ENCODE peak calls at places on chromosome 5, in ten cellular contexts. O is lower lobe of right lung, Q is brain microvascular endothelial cell, W is Peyer's patch, S is suprapubic skin, H is fibroblast of mammary gland, U is transverse colon, F is astrocyte of the cerebellum, E is fibroblast of lung, X is PC-3. Y is an unnamed sample.

GRCh38 chr5:149317281-149318048 is 27.8 kb upstream of the GRPEL2 start:
- DNase-seq in O (no peak), Q (peak), W (no peak), S (no peak), H (peak), U (peak), F (peak), E (peak), X (peak), Y (no peak)

GRCh38 chr5:14357861-14358260 is 214.7 kb downstream of the TRIO start:
- DNase-seq in O (no peak), Q (no peak), W (no peak), S (no peak), H (no peak), U (no peak), F (no peak), E (no peak), X (no peak), Y (no peak)

GRCh38 chr5:59744531-59744992 is 149.0 kb downstream of the PDE4D start:
- DNase-seq in O (no peak), Q (peak), W (no peak), S (no peak), H (peak), U (no peak), F (no peak), E (peak), X (peak), Y (no peak)

GRCh38 chr5:77906806-77907205 is 130.7 kb upstream of the TBCA start:
- DNase-seq in O (no peak), Q (no peak), W (no peak), S (no peak), H (peak), U (no peak), F (no peak), E (peak), X (peak), Y (no peak)

GRCh38 chr5:129460951-129461815 is 1.1 kb downstream of the ADAMTS19 start:
- DNase-seq in O (peak), Q (no peak), W (no peak), S (no peak), H (no peak), U (peak), F (no peak), E (peak), X (peak), Y (no peak)

GRCh38 chr5:122480146-122480545 is 168.1 kb downstream of the SNCAIP start:
- DNase-seq in O (no peak), Q (no peak), W (no peak), S (no peak), H (no peak), U (no peak), F (no peak), E (no peak), X (peak), Y (no peak)

GRCh38 chr5:91291628-91292569 is 91.2 kb downstream of the ARRDC3 start:
- DNase-seq in O (no peak), Q (no peak), W (no peak), S (no peak), H (no peak), U (no peak), F (no peak), E (no peak), X (no peak), Y (no peak)

GRCh38 chr5:127001621-127002296 is 28.6 kb downstream of the MARCHF3 start:
- DNase-seq in O (no peak), Q (peak), W (no peak), S (no peak), H (peak), U (no peak), F (peak), E (peak), X (peak), Y (peak)

GRCh38 chr5:31854625-31855526 is 215.9 kb downstream of the PDZD2 start:
- DNase-seq in O (peak), Q (no peak), W (no peak), S (peak), H (no peak), U (no peak), F (no peak), E (peak), X (peak), Y (no peak)

GRCh38 chr5:127254729-127255284 is 35.8 kb upstream of the MEGF10 start:
- DNase-seq in O (no peak), Q (peak), W (no peak), S (no peak), H (peak), U (no peak), F (peak), E (peak), X (peak), Y (peak)

GRCh38 chr5:14036514-14036913 is 92.0 kb upstream of the DNAH5 start:
- DNase-seq in O (no peak), Q (peak), W (no peak), S (no peak), H (peak), U (no peak), F (no peak), E (peak), X (peak), Y (no peak)

GRCh38 chr5:138653502-138653901 is 78.3 kb upstream of the HSPA9 start:
- DNase-seq in O (no peak), Q (peak), W (no peak), S (no peak), H (peak), U (no peak), F (no peak), E (no peak), X (peak), Y (no peak)

GRCh38 chr5:109992264-109992915 is 302.7 kb downstream of the MAN2A1 start:
- DNase-seq in O (no peak), Q (no peak), W (no peak), S (no peak), H (no peak), U (no peak), F (no peak), E (no peak), X (peak), Y (no peak)

GRCh38 chr5:154830596-154830995 is 19.8 kb downstream of the FAXDC2 start:
- DNase-seq in O (no peak), Q (no peak), W (no peak), S (no peak), H (no peak), U (no peak), F (no peak), E (no peak), X (no peak), Y (no peak)

GRCh38 chr5:177455036-177455660 is 8.5 kb downstream of the PRR7 start:
- DNase-seq in O (peak), Q (peak), W (peak), S (peak), H (peak), U (peak), F (no peak), E (peak), X (peak), Y (no peak)

GRCh38 chr5:177450672-177451424 is 4.2 kb downstream of the PRR7 start:
- DNase-seq in O (no peak), Q (no peak), W (no peak), S (no peak), H (no peak), U (no peak), F (no peak), E (no peak), X (no peak), Y (no peak)

GRCh38 chr5:177454397-177455035 is 7.9 kb downstream of the PRR7 start:
- DNase-seq in O (peak), Q (peak), W (peak), S (peak), H (peak), U (peak), F (peak), E (peak), X (peak), Y (no peak)

GRCh38 chr5:177453852-177454396 is 7.3 kb downstream of the PRR7 start:
- DNase-seq in O (peak), Q (no peak), W (peak), S (no peak), H (no peak), U (peak), F (no peak), E (peak), X (no peak), Y (no peak)

DNA sequence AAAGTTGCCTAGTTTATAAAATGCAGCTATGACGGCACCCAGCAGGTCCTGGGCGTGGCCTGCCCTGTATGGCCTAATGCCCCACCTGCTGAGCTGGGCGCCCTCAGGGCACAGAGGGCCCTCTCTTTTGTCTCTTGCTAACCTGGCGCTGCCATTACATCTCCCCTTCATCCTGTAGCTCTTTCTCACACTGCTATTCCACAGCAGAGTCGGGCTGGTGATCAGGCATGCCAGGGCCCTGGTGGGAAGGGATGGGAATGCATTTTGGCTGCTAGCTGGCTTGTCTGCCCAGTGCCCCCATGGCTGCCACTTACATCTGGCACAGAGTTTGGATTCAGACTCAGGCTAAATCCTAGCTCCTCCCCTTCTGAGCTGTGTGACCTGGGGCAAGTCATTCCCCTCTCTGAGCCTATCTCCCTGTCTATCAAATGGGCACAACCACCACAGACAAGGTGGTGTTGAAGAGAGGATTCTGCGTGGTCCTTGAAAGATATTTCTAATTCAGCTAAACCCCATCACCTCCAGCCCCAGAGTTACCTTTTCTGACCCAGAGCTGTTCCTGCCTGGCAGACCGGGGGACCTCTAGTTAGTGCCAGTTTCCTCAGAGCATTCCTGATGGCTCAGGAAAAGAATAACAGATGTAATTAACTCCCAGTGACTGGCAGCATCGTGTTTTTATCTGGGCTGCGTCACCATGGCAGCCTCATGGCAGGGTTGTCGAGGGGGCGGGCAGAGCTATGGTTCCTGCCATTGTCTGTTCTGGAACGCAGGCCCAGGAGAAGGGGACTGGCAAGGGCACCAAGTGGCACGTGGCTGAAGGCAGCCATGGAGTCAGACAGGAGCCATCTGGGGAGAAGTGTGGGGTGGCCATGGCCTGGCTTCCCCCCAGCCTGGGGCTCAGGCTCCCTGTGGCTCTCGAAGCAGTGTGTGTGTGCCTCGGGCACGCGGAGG is 6.3 kb downstream of the PRR7 start:
- DNase-seq in O (no peak), Q (no peak), W (no peak), S (no peak), H (no peak), U (no peak), F (no peak), E (no peak), X (no peak), Y (no peak)
- TF ChIP-seq CTCF in O (no peak), Q (no peak), W (no peak), S (no peak), H (no peak), U (no peak), F (no peak), E (no peak), X (no peak), Y (peak)

DNA sequence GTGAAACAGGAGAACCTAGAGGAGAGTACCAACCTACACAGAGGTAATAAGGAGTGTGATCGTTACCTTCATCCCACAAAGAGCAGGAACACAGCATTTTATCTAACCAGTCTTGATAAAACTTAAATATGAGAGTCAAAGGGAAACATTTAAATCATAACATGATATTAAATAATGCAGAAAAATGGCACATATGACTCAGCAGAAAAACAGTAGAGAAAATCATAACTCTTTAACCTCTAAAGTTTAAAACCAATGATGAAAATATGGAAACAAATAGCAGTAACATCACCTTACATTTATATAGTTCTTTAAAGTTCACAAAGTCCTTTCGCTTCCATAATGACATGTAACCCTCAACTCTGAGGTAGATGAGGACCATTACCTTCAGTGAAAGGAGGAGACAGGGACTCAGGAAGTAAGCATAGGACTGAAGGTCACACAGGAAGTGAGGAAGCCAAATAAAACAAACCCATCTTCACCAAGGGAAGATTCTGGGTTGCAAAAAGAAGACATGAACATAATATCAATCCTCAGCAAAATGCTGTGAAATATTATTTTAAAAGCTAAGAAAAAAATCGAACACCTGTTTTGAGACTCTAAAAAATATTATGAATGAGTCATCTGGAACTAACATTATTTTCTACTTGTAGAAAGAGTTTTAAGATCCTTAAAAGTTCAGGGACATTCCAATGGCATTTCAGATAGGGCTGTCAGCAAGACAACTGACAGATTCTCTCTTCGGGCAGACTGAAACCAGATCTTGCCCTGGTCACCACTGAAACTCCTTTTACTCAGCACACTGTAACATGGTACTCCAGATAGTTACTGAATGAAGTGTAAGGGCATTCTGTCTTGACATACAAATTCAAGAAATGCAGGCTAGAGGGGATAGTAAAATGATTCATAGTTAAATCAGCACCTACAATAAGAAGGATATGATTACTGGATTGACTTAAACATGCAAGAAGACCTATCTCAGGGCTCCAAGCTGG is 148.5 kb downstream of the EPB41L4A start:
- DNase-seq in O (no peak), Q (no peak), W (no peak), S (no peak), H (peak), U (no peak), F (no peak), E (no peak), X (peak), Y (no peak)
- H3K4me3 ChIP-seq in O (no peak), Q (no peak), W (no peak), S (no peak), H (no peak), U (no peak), F (no peak), E (no peak), X (no peak), Y (no peak)

GRCh38 chr5:162593881-162594280 is 526.3 kb downstream of the GABRG2 start:
- DNase-seq in O (no peak), Q (no peak), W (no peak), S (no peak), H (no peak), U (no peak), F (no peak), E (no peak), X (peak), Y (no peak)
- TF ChIP-seq CTCF in O (peak), Q (peak), W (peak), S (no peak), H (no peak), U (peak), F (peak), E (no peak), X (peak), Y (peak)

GRCh38 chr5:68343421-68343826 is 127.9 kb downstream of the PIK3R1 start:
- DNase-seq in O (no peak), Q (peak), W (no peak), S (peak), H (peak), U (no peak), F (peak), E (peak), X (peak), Y (peak)

GRCh38 chr5:68345166-68345565 is 129.6 kb downstream of the PIK3R1 start:
- DNase-seq in O (no peak), Q (peak), W (no peak), S (no peak), H (peak), U (no peak), F (no peak), E (peak), X (no peak), Y (no peak)

GRCh38 chr5:68344447-68345111 is 129.0 kb downstream of the PIK3R1 start:
- DNase-seq in O (no peak), Q (peak), W (no peak), S (no peak), H (peak), U (no peak), F (no peak), E (peak), X (peak), Y (no peak)

GRCh38 chr5:68339921-68340321 is 124.4 kb downstream of the PIK3R1 start:
- DNase-seq in O (no peak), Q (peak), W (no peak), S (no peak), H (peak), U (no peak), F (no peak), E (peak), X (no peak), Y (peak)

DNA sequence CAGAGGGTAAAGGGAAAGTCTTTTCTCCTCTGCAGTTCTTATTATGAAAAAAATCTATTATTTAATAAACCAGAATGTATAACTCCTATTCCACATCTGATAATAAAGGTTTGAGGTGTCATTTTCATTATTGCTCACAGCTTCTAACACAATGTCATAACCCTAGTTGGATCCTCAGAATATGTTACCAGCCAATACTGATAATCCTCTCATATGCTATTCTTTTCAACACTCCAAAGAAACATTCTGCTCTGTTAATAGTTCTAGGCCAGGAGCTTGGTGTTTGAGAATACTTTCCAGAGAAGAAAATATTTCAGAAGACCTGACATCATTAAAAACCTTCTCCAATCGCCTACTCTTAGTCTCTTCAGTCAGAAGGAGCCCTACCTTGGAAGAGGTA is 127.1 kb downstream of the PIK3R1 start:
- DNase-seq in O (no peak), Q (no peak), W (no peak), S (no peak), H (no peak), U (no peak), F (no peak), E (no peak), X (no peak), Y (no peak)
- H3K4me3 ChIP-seq in O (no peak), Q (no peak), W (no peak), S (no peak), H (no peak), U (no peak), F (no peak), E (no peak), X (no peak), Y (no peak)

GRCh38 chr5:169116961-169117461 is 183.9 kb downstream of the SLIT3 start:
- DNase-seq in O (no peak), Q (no peak), W (no peak), S (peak), H (peak), U (no peak), F (no peak), E (no peak), X (peak), Y (no peak)
- TF ChIP-seq CTCF in O (no peak), Q (peak), W (no peak), S (no peak), H (peak), U (no peak), F (peak), E (no peak), X (peak), Y (peak)

Y was measured in retinal pigment epithelial cell.